ENCODE peak calls at places on chromosomes 5 and 9, in six cellular contexts. A is pons; G is left ventricle myocardium inferior; S is PC-3; U is AG04450; L is CD8-positive, alpha-beta memory T cell. Y is an unnamed sample.

GRCh38 chr9:134653259-134654009 is 11.8 kb downstream of the COL5A1 start:
- DNase-seq in G (peak; percentile 47), U (no peak), S (no peak), A (no peak), L (no peak), Y (peak; percentile 66)

GRCh38 chr5:71475788-71476384 is 20.4 kb downstream of the BDP1 start:
- DNase-seq in G (no peak), A (peak; percentile 17), S (peak; percentile 37), U (no peak), L (no peak), Y (no peak)

GRCh38 chr9:132745911-132746709 is 75.8 kb downstream of the GTF3C4 start:
- DNase-seq in G (no peak), S (no peak), A (no peak), U (no peak), L (no peak), Y (no peak)

GRCh38 chr9:96320749-96321280 is 18.8 kb upstream of the HSD17B3 start:
- DNase-seq in S (no peak), L (no peak), A (no peak), U (no peak), G (no peak), Y (no peak)

GRCh38 chr9:124452326-124452725 is 2.1 kb downstream of the ADGRD2 start:
- DNase-seq in G (no peak), A (no peak), U (no peak), L (no peak), S (no peak), Y (no peak)

GRCh38 chr5:33639478-33639877 is 198.7 kb downstream of the TARS1 start:
- DNase-seq in L (no peak), A (no peak), G (no peak), S (no peak), U (no peak), Y (no peak)

GRCh38 chr9:136237486-136238341 is 7.9 kb downstream of the QSOX2 start:
- DNase-seq in G (no peak), A (no peak), S (no peak), U (no peak), L (no peak), Y (no peak)

GRCh38 chr5:93584531-93585053 is 1.6 kb downstream of the NR2F1 start:
- DNase-seq in A (no peak), U (no peak), S (no peak), L (no peak), G (no peak), Y (no peak)

GRCh38 chr5:149002053-149002452 is 60.8 kb downstream of the SH3TC2 start:
- DNase-seq in L (no peak), S (peak; percentile 100), U (peak; percentile 98), G (no peak), A (no peak), Y (no peak)

GRCh38 chr9:14258156-14258555 is 55.8 kb downstream of the NFIB start:
- DNase-seq in A (no peak), U (no peak), G (no peak), S (no peak), L (no peak), Y (no peak)

GRCh38 chr9:34989946-34990635 is 546 bp downstream of the DNAJB5 start:
- DNase-seq in L (no peak), A (no peak), U (no peak), S (peak; percentile 33), G (peak; percentile 62), Y (peak; percentile 78)

GRCh38 chr5:97000391-97000790 is 64.5 kb downstream of the LNPEP start:
- DNase-seq in S (no peak), A (no peak), G (no peak), U (no peak), L (no peak), Y (no peak)

GRCh38 chr9:88726803-88727202 is 191.8 kb downstream of the NXNL2 start:
- DNase-seq in U (no peak), A (no peak), S (peak; percentile 63), G (no peak), L (no peak), Y (no peak)

GRCh38 chr9:357560-357959 is 142.9 kb downstream of the DOCK8 start:
- DNase-seq in U (no peak), G (no peak), A (no peak), S (no peak), L (no peak), Y (no peak)

GRCh38 chr5:82100303-82101077 is 128.7 kb downstream of the ATG10 start:
- DNase-seq in A (peak; percentile 45), S (peak; percentile 3), G (no peak), U (peak; percentile 15), L (no peak), Y (no peak)

GRCh38 chr5:43281840-43282658 is 31.2 kb downstream of the HMGCS1 start:
- DNase-seq in U (no peak), A (no peak), L (no peak), G (no peak), S (peak; percentile 91), Y (no peak)

GRCh38 chr5:1021136-1021968 is 12.8 kb downstream of the NKD2 start:
- DNase-seq in G (peak; percentile 7), L (no peak), U (no peak), A (no peak), S (no peak), Y (no peak)

GRCh38 chr5:61748651-61749050 is 416.6 kb downstream of the ZSWIM6 start:
- DNase-seq in A (no peak), U (no peak), L (no peak), G (no peak), S (no peak), Y (no peak)

GRCh38 chr9:69293186-69293585 is 31.8 kb upstream of the ENTREP1 start:
- DNase-seq in G (no peak), A (no peak), L (no peak), S (peak; percentile 53), U (no peak), Y (no peak)

GRCh38 chr5:136082390-136083193 is 50.1 kb upstream of the SMAD5 start:
- DNase-seq in G (peak; percentile 85), U (peak; percentile 59), S (peak; percentile 71), A (no peak), L (peak; percentile 38), Y (peak; percentile 89)

GRCh38 chr9:112820886-112821285 is 69.8 kb downstream of the SLC46A2 start:
- DNase-seq in U (peak; percentile 6), G (no peak), A (no peak), S (peak; percentile 25), L (no peak), Y (no peak)

GRCh38 chr5:93378073-93378472 is 202.9 kb downstream of the NR2F1-AS1 start:
- DNase-seq in A (no peak), G (no peak), S (peak; percentile 74), L (no peak), U (peak; percentile 55), Y (no peak)

GRCh38 chr9:126309427-126310179 is 17.0 kb upstream of the MVB12B start:
- DNase-seq in U (no peak), S (no peak), G (no peak), A (no peak), L (no peak), Y (no peak)

GRCh38 chr9:81293651-81294050 is 395.7 kb downstream of the TLE1 start:
- DNase-seq in S (no peak), A (peak; percentile 2), L (no peak), U (no peak), G (no peak), Y (no peak)